ENCODE peak calls at places on chromosomes 12 and 14, in ten cellular contexts. V is M059J; F is stimulated activated CD8-positive, alpha-beta memory T cell treated with anti-CD3 and anti-CD28 coated beads, Interleukin-15, amount 100 ng/mL, for 24 hours; M is uterus; L is GDM1; Y is ELF-1; W is activated T-helper 1 cell treated with anti-CD3 and anti-CD28 coated beads, Interleukin-12 subunit alpha, Interleukin-12 subunit beta, Interleukin-2, Interleukin-4 antibody, amounts not matched to agents 30 ng/mL and 10 ng/mL and 1 ng/mL, durations not matched to agents 14 hours and 24 hours and 36 hours; H is dorsolateral prefrontal cortex; U is activated CD4-positive, alpha-beta T cell treated with anti-CD3 and anti-CD28 coated beads, Interleukin-2, amount 10 ng/mL, durations not matched to agents 7 days and 5 days; O is HTR-8/SVneo. D is an unnamed sample.

GRCh38 chr14:97021571-97022171 is 224.5 kb downstream of the VRK1 start:
- DNase-seq in Y (peak), H (no peak), U (no peak), V (peak), M (no peak), O (peak), F (no peak), L (no peak), W (no peak), D (no peak)

GRCh38 chr14:69055125-69055524 is 76.0 kb upstream of the ACTN1 start:
- DNase-seq in W (no peak), V (peak), L (no peak), H (no peak), F (no peak), O (peak), M (no peak), U (no peak), Y (no peak), D (no peak)

GRCh38 chr12:119440961-119441360 is 106.4 kb downstream of the CCDC60 start:
- DNase-seq in L (no peak), H (no peak), Y (no peak), M (no peak), O (no peak), V (no peak), W (no peak), U (no peak), F (no peak), D (no peak)

GRCh38 chr14:26841920-26842741 is 244.3 kb upstream of the NOVA1 start:
- DNase-seq in H (no peak), L (no peak), O (peak), W (no peak), V (peak), M (peak), U (no peak), Y (no peak), F (no peak), D (no peak)

GRCh38 chr12:104056419-104056972 is 6.5 kb upstream of the GLT8D2 start:
- DNase-seq in O (no peak), L (no peak), H (no peak), M (no peak), Y (no peak), V (no peak), F (no peak), U (no peak), W (no peak), D (no peak)

GRCh38 chr14:20434701-20435453 is 1.1 kb downstream of the KLHL33 start:
- DNase-seq in W (no peak), H (peak), M (peak), U (no peak), F (no peak), Y (no peak), O (no peak), L (no peak), V (no peak), D (no peak)

GRCh38 chr12:130633771-130634170 is 82.3 kb downstream of the RIMBP2 start:
- DNase-seq in V (peak), O (no peak), U (no peak), F (no peak), M (no peak), H (peak), W (no peak), Y (peak), L (no peak), D (no peak)

GRCh38 chr14:92651106-92651792 is 97.2 kb downstream of the LGMN start:
- DNase-seq in Y (no peak), M (no peak), L (peak), O (no peak), U (peak), W (peak), H (no peak), V (no peak), F (peak), D (peak)

GRCh38 chr12:71955946-71956345 is 17.3 kb downstream of the TPH2 start:
- DNase-seq in U (no peak), W (no peak), Y (no peak), M (no peak), L (no peak), F (no peak), O (no peak), V (peak), H (no peak), D (no peak)

GRCh38 chr12:60194682-60195081 is 598.9 kb downstream of the SLC16A7 start:
- DNase-seq in M (no peak), W (no peak), V (no peak), F (no peak), Y (no peak), U (no peak), L (no peak), O (peak), H (no peak), D (no peak)

GRCh38 chr12:95788637-95789036 is 1.9 kb downstream of the NTN4 start:
- DNase-seq in V (peak), M (no peak), F (no peak), H (no peak), U (no peak), W (no peak), O (peak), L (no peak), Y (no peak), D (no peak)

GRCh38 chr12:128190614-128191013 is 76.4 kb upstream of the TMEM132C start:
- DNase-seq in H (peak), W (no peak), L (no peak), M (no peak), Y (peak), O (no peak), U (no peak), V (no peak), F (no peak), D (no peak)

GRCh38 chr12:34406228-34406995 is 384.1 kb downstream of the ALG10 start:
- DNase-seq in O (no peak), M (peak), Y (no peak), L (no peak), H (peak), W (no peak), V (no peak), U (no peak), F (no peak), D (no peak)

GRCh38 chr14:53458368-53458814 is 305.3 kb upstream of the DDHD1 start:
- DNase-seq in F (no peak), W (no peak), Y (no peak), V (peak), H (no peak), M (no peak), L (no peak), O (peak), U (no peak), D (no peak)

D was measured in Kasumi-1.